ENCODE peak calls at places on chromosomes 7 and 10, in ten cellular contexts. One of them, this sample, is unnamed.

GRCh38 chr10:121608669-121609190 is 10.5 kb upstream of the FGFR2 start:
- DNase-seq in tibial nerve: no peak
- DNase-seq in HFFc6: no peak
- DNase-seq in GM13977: peak
- DNase-seq in right lobe of liver: peak
- DNase-seq in cardiac muscle cell: peak
- DNase-seq in CD8-positive, alpha-beta T cell: no peak
- DNase-seq in lower lobe of right lung: peak
- DNase-seq in OCI-LY7: peak
- DNase-seq in cardiac fibroblast: no peak
- DNase-seq in this sample: peak

GRCh38 chr7:50562126-50562525 is 3.1 kb downstream of the DDC start:
- DNase-seq in CD8-positive, alpha-beta T cell: no peak
- DNase-seq in cardiac fibroblast: no peak
- DNase-seq in lower lobe of right lung: no peak
- DNase-seq in OCI-LY7: no peak
- DNase-seq in HFFc6: no peak
- DNase-seq in cardiac muscle cell: no peak
- DNase-seq in right lobe of liver: no peak
- DNase-seq in GM13977: no peak
- DNase-seq in tibial nerve: no peak
- DNase-seq in this sample: no peak

GRCh38 chr7:106022193-106022821 is 59.2 kb downstream of the CDHR3 start:
- DNase-seq in CD8-positive, alpha-beta T cell: peak
- DNase-seq in right lobe of liver: no peak
- DNase-seq in lower lobe of right lung: no peak
- DNase-seq in HFFc6: no peak
- DNase-seq in OCI-LY7: peak
- DNase-seq in tibial nerve: no peak
- DNase-seq in GM13977: no peak
- DNase-seq in cardiac muscle cell: no peak
- DNase-seq in cardiac fibroblast: no peak
- DNase-seq in this sample: no peak

GRCh38 chr7:42661312-42661711 is 250.6 kb downstream of the C7orf25 start:
- DNase-seq in cardiac fibroblast: peak
- DNase-seq in GM13977: no peak
- DNase-seq in HFFc6: peak
- DNase-seq in right lobe of liver: no peak
- DNase-seq in tibial nerve: no peak
- DNase-seq in OCI-LY7: no peak
- DNase-seq in CD8-positive, alpha-beta T cell: no peak
- DNase-seq in lower lobe of right lung: no peak
- DNase-seq in cardiac muscle cell: peak
- DNase-seq in this sample: no peak

GRCh38 chr7:47358944-47359588 is 222.8 kb downstream of the TNS3 start:
- DNase-seq in HFFc6: no peak
- DNase-seq in cardiac muscle cell: no peak
- DNase-seq in cardiac fibroblast: peak
- DNase-seq in lower lobe of right lung: no peak
- DNase-seq in CD8-positive, alpha-beta T cell: no peak
- DNase-seq in GM13977: no peak
- DNase-seq in tibial nerve: no peak
- DNase-seq in right lobe of liver: no peak
- DNase-seq in OCI-LY7: no peak
- DNase-seq in this sample: no peak

GRCh38 chr10:88540355-88540754 is 42.8 kb downstream of the RNLS start:
- DNase-seq in lower lobe of right lung: no peak
- DNase-seq in OCI-LY7: no peak
- DNase-seq in CD8-positive, alpha-beta T cell: no peak
- DNase-seq in HFFc6: no peak
- DNase-seq in right lobe of liver: no peak
- DNase-seq in GM13977: no peak
- DNase-seq in cardiac muscle cell: no peak
- DNase-seq in tibial nerve: no peak
- DNase-seq in cardiac fibroblast: no peak
- DNase-seq in this sample: no peak

GRCh38 chr10:132229096-132229495 is 42.3 kb downstream of the DPYSL4 start:
- DNase-seq in tibial nerve: no peak
- DNase-seq in cardiac muscle cell: no peak
- DNase-seq in lower lobe of right lung: no peak
- DNase-seq in OCI-LY7: no peak
- DNase-seq in HFFc6: no peak
- DNase-seq in GM13977: no peak
- DNase-seq in CD8-positive, alpha-beta T cell: no peak
- DNase-seq in cardiac fibroblast: no peak
- DNase-seq in right lobe of liver: no peak
- DNase-seq in this sample: no peak

GRCh38 chr10:20221353-20221752 is 405.1 kb downstream of the PLXDC2 start:
- DNase-seq in GM13977: no peak
- DNase-seq in lower lobe of right lung: no peak
- DNase-seq in OCI-LY7: no peak
- DNase-seq in CD8-positive, alpha-beta T cell: no peak
- DNase-seq in tibial nerve: no peak
- DNase-seq in HFFc6: no peak
- DNase-seq in cardiac fibroblast: no peak
- DNase-seq in right lobe of liver: no peak
- DNase-seq in cardiac muscle cell: no peak
- DNase-seq in this sample: no peak

GRCh38 chr7:45089314-45089891 is 634 bp upstream of the NACAD start:
- DNase-seq in cardiac fibroblast: peak
- DNase-seq in OCI-LY7: no peak
- DNase-seq in tibial nerve: peak
- DNase-seq in cardiac muscle cell: peak
- DNase-seq in lower lobe of right lung: no peak
- DNase-seq in right lobe of liver: no peak
- DNase-seq in GM13977: peak
- DNase-seq in CD8-positive, alpha-beta T cell: peak
- DNase-seq in HFFc6: peak
- DNase-seq in this sample: peak

GRCh38 chr10:26520575-26520974 is 82.4 kb downstream of the APBB1IP start:
- DNase-seq in GM13977: no peak
- DNase-seq in right lobe of liver: no peak
- DNase-seq in cardiac fibroblast: no peak
- DNase-seq in OCI-LY7: no peak
- DNase-seq in HFFc6: no peak
- DNase-seq in CD8-positive, alpha-beta T cell: no peak
- DNase-seq in cardiac muscle cell: no peak
- DNase-seq in lower lobe of right lung: no peak
- DNase-seq in tibial nerve: no peak
- DNase-seq in this sample: no peak

GRCh38 chr10:30701471-30702173 is 72.1 kb upstream of the LYZL2 start:
- DNase-seq in cardiac fibroblast: peak
- DNase-seq in right lobe of liver: no peak
- DNase-seq in HFFc6: peak
- DNase-seq in cardiac muscle cell: peak
- DNase-seq in tibial nerve: no peak
- DNase-seq in OCI-LY7: peak
- DNase-seq in CD8-positive, alpha-beta T cell: peak
- DNase-seq in GM13977: peak
- DNase-seq in lower lobe of right lung: no peak
- DNase-seq in this sample: no peak

DNA sequence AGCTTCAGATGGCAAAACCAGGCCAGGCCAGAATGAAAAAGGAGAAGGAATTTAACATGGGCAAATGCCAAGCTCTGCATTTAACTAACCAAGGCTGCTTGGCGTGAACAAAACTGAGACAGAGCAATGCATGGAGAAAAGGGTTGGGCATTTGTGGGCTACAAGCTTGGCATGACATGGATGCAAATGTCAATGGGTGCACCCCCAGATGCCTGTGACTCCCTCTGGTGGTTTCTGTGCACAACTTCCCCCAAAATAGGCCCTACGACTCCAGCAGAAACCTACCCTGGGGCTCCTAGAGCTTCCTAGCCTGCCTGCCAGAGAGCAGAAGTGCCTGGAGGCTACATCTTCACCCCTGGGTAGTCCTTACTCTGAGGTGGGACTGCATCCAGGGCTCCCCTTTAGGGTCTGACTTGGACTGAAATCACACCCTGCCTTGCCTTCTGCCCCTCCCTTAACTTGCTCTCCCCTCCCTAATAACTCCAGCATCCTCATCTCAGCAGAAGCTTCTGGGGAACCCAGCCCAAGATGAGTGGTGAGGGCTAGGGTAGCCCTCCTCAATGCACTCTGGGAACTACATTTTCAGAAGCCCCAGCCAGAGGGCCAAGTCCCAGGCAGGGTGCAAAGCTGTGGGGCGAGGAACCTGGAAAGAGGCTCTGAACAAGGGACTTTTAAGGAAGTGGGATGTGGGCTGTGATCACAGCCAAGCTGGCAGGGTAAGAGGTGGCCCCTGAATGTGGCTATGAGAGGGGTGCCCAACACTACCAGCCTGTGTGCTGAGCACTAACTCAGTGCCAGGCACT is 11.3 kb downstream of the GPRIN2 start:
- DNase-seq in tibial nerve: no peak
- DNase-seq in lower lobe of right lung: peak
- DNase-seq in HFFc6: peak
- DNase-seq in cardiac fibroblast: peak
- DNase-seq in CD8-positive, alpha-beta T cell: peak
- DNase-seq in right lobe of liver: peak
- DNase-seq in OCI-LY7: peak
- DNase-seq in GM13977: no peak
- DNase-seq in cardiac muscle cell: peak
- DNase-seq in this sample: peak
- TF ChIP-seq CTCF in tibial nerve: peak
- TF ChIP-seq CTCF in lower lobe of right lung: peak
- TF ChIP-seq CTCF in HFFc6: peak
- TF ChIP-seq CTCF in cardiac fibroblast: peak
- TF ChIP-seq CTCF in CD8-positive, alpha-beta T cell: no peak
- TF ChIP-seq CTCF in right lobe of liver: peak
- TF ChIP-seq CTCF in OCI-LY7: peak
- TF ChIP-seq CTCF in GM13977: peak
- TF ChIP-seq CTCF in cardiac muscle cell: peak
- TF ChIP-seq CTCF in this sample: peak

DNA sequence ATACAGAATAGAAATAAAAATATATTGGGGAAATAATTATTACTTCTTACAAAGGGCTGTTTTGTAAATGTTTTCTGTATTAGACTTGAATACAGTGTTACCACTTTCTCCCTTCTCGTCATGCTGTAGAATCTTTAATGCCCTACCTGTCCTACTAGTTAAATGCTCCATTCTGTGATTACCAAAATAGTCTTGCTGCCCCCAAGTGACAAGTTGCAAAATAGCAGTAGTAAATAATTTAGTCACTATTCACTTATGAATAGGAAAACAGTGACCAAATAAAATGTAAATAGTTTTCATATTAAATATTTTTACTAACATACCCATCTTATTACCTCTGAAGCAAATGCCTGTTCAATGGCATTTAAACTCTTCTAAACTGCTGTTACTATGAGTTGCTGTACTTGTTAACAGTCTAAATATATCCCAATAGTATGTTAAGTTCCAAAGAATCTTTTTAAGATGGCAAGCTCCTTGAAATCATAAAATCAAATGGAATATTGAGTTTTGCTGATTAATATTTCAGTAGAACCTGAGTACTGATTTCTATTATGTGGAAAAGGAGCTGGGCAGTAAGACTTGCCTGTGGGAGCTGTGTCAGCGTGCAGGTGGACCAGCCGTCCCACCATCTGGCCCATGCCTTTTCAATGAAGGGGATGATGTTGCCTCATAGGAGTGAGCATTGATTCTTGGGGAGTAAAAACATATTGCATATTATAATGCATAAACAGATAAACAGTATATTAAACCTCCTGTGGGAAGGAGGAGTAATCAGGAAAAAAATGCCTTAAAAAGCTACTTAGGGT is 18.1 kb upstream of the OIT3 start:
- DNase-seq in HFFc6: peak
- DNase-seq in lower lobe of right lung: no peak
- DNase-seq in tibial nerve: no peak
- DNase-seq in OCI-LY7: peak
- DNase-seq in cardiac fibroblast: peak
- DNase-seq in GM13977: peak
- DNase-seq in right lobe of liver: no peak
- DNase-seq in cardiac muscle cell: peak
- DNase-seq in CD8-positive, alpha-beta T cell: no peak
- DNase-seq in this sample: no peak
- TF ChIP-seq CTCF in HFFc6: peak
- TF ChIP-seq CTCF in lower lobe of right lung: peak
- TF ChIP-seq CTCF in tibial nerve: no peak
- TF ChIP-seq CTCF in OCI-LY7: peak
- TF ChIP-seq CTCF in cardiac fibroblast: peak
- TF ChIP-seq CTCF in GM13977: peak
- TF ChIP-seq CTCF in right lobe of liver: peak
- TF ChIP-seq CTCF in cardiac muscle cell: peak
- TF ChIP-seq CTCF in CD8-positive, alpha-beta T cell: peak
- TF ChIP-seq CTCF in this sample: peak

DNA sequence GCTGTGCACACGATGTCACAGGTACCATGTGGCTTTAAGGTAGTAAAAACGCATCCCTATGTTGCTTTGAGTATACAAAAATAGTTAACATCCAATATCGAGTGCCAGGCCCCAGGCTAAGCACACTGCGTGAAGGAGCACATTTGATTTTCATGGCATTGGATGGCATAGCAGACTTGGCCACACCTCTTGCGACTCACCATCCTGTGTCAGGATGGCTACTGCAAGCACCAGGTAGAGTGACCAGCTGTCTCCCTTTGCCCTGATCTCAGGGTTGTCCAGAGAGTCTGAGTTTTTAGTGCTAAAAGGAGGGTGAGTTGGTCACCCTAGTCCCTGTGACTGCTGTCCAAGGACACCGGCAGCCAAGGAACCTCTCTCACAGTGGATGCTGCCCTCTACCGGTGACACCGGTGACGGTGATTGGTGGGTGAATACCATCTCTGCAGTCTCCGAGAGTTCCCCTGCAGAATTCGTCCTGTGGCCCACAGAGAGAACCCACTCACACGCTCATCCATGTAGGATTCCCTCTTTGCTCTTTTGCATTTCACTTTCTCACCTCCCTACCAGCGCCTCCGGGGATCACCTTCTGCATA is 76.1 kb downstream of the BICC1 start:
- DNase-seq in cardiac muscle cell: no peak
- DNase-seq in HFFc6: no peak
- DNase-seq in OCI-LY7: no peak
- DNase-seq in right lobe of liver: no peak
- DNase-seq in GM13977: no peak
- DNase-seq in tibial nerve: no peak
- DNase-seq in CD8-positive, alpha-beta T cell: no peak
- DNase-seq in lower lobe of right lung: no peak
- DNase-seq in cardiac fibroblast: no peak
- DNase-seq in this sample: no peak
- TF ChIP-seq CTCF in cardiac muscle cell: peak
- TF ChIP-seq CTCF in HFFc6: peak
- TF ChIP-seq CTCF in OCI-LY7: no peak
- TF ChIP-seq CTCF in right lobe of liver: peak
- TF ChIP-seq CTCF in GM13977: no peak
- TF ChIP-seq CTCF in tibial nerve: no peak
- TF ChIP-seq CTCF in CD8-positive, alpha-beta T cell: no peak
- TF ChIP-seq CTCF in lower lobe of right lung: peak
- TF ChIP-seq CTCF in cardiac fibroblast: no peak
- TF ChIP-seq CTCF in this sample: peak

DNA sequence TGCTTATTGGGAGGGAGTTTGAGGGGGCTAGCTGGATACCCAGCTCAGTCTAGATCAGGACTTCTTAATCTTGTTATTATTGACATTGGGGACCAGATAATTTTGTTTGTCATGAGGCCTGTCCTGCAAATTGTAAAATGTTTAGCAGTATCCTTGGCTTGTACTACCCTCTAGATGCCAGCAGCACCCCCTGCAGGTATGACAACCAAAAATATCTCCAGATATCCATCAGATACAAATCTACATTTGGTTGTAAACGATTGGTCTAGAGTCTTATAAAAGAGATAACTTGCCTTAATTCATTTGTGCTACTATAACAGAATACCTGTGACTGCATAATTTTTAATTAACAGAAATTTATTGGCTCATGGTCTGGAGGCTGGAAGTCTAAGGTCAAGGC is 1232.2 kb downstream of the XPNPEP1 start:
- DNase-seq in CD8-positive, alpha-beta T cell: no peak
- DNase-seq in cardiac muscle cell: no peak
- DNase-seq in lower lobe of right lung: no peak
- DNase-seq in HFFc6: no peak
- DNase-seq in GM13977: no peak
- DNase-seq in tibial nerve: no peak
- DNase-seq in cardiac fibroblast: no peak
- DNase-seq in right lobe of liver: no peak
- DNase-seq in OCI-LY7: no peak
- DNase-seq in this sample: no peak
- TF ChIP-seq CTCF in CD8-positive, alpha-beta T cell: no peak
- TF ChIP-seq CTCF in cardiac muscle cell: no peak
- TF ChIP-seq CTCF in lower lobe of right lung: no peak
- TF ChIP-seq CTCF in HFFc6: no peak
- TF ChIP-seq CTCF in GM13977: no peak
- TF ChIP-seq CTCF in tibial nerve: no peak
- TF ChIP-seq CTCF in cardiac fibroblast: no peak
- TF ChIP-seq CTCF in right lobe of liver: no peak
- TF ChIP-seq CTCF in OCI-LY7: no peak
- TF ChIP-seq CTCF in this sample: no peak